ENCODE peak calls at places on chromosome 12, in eight cellular contexts. D is lung; K is left ventricle myocardium inferior; V is PC-9; F is suprapubic skin; Q is CD4-positive, CD25-positive, alpha-beta regulatory T cell; Y is heart left ventricle; N is psoas muscle. P is an unnamed sample. For H3K4me1, the result is how much of the 10 kb centered on the place peaks cover.

GRCh38 chr12:106245767-106246166 is 2.1 kb downstream of the CKAP4 start:
- DNase-seq in D (peak), K (no peak), V (peak), F (peak), Q (no peak), Y (no peak), N (peak), P (no peak)

GRCh38 chr12:26017484-26018211 is 59.2 kb downstream of the RASSF8 start:
- DNase-seq in D (no peak), K (no peak), V (no peak), F (no peak), Q (no peak), Y (no peak), N (no peak), P (no peak)

GRCh38 chr12:5520831-5521230 is 88.9 kb downstream of the NTF3 start:
- DNase-seq in D (no peak), K (no peak), V (no peak), F (no peak), Q (no peak), Y (no peak), N (no peak), P (no peak)

GRCh38 chr12:63070709-63071108 is 80.3 kb downstream of the AVPR1A start:
- DNase-seq in D (no peak), K (no peak), V (no peak), F (no peak), Q (no peak), Y (no peak), N (no peak), P (no peak)

GRCh38 chr12:130761537-130762318 is 45.6 kb upstream of the RIMBP2 start:
- DNase-seq in D (no peak), K (peak), V (no peak), F (no peak), Q (peak), Y (no peak), N (peak), P (peak)

GRCh38 chr12:82883396-82884360 is 197.0 kb downstream of the TMTC2 start:
- DNase-seq in D (no peak), K (no peak), V (no peak), F (no peak), Q (no peak), Y (no peak), N (no peak), P (no peak)

GRCh38 chr12:96177013-96177412 is 17.2 kb upstream of the ELK3 start:
- DNase-seq in D (no peak), K (no peak), V (no peak), F (no peak), Q (no peak), Y (no peak), N (no peak), P (peak)

GRCh38 chr12:25308761-25309160 is 58.0 kb upstream of the KRAS start:
- DNase-seq in D (no peak), K (no peak), V (no peak), F (no peak), Q (no peak), Y (no peak), N (no peak), P (no peak)

GRCh38 chr12:84043355-84043754 is 869.2 kb downstream of the SLC6A15 start:
- DNase-seq in D (no peak), K (no peak), V (no peak), F (no peak), Q (no peak), Y (no peak), N (no peak), P (no peak)

GRCh38 chr12:95277139-95277538 is 59.5 kb downstream of the VEZT start:
- DNase-seq in D (no peak), K (no peak), V (no peak), F (no peak), Q (no peak), Y (no peak), N (no peak), P (no peak)

GRCh38 chr12:2451497-2451896 is 343.3 kb upstream of the FKBP4 start:
- DNase-seq in D (no peak), K (no peak), V (no peak), F (no peak), Q (no peak), Y (no peak), N (no peak), P (no peak)

GRCh38 chr12:19915392-19916192 is 452.7 kb upstream of the PDE3A start:
- DNase-seq in D (no peak), K (no peak), V (no peak), F (no peak), Q (no peak), Y (no peak), N (no peak), P (no peak)

GRCh38 chr12:18222699-18223098 is 38.6 kb upstream of the PIK3C2G start:
- DNase-seq in D (no peak), K (no peak), V (no peak), F (no peak), Q (no peak), Y (no peak), N (no peak), P (no peak)

GRCh38 chr12:120067084-120067869 is 49.3 kb downstream of the RAB35 start:
- DNase-seq in D (no peak), K (no peak), V (no peak), F (no peak), Q (no peak), Y (no peak), N (no peak), P (no peak)

GRCh38 chr12:22477166-22477893 is 67.0 kb downstream of the C2CD5 start:
- DNase-seq in D (no peak), K (no peak), V (no peak), F (no peak), Q (no peak), Y (no peak), N (no peak), P (no peak)

GRCh38 chr12:6200266-6201198 is at the start of gene CD9:
- DNase-seq in D (peak), K (peak), V (peak), F (no peak), Q (peak), Y (peak), N (peak), P (no peak)

GRCh38 chr12:57834086-57834876 is 12.2 kb downstream of the CTDSP2 start:
- DNase-seq in D (no peak), K (no peak), V (no peak), F (no peak), Q (no peak), Y (no peak), N (no peak), P (no peak)

GRCh38 chr12:131871677-131872076 is 22.7 kb upstream of the ULK1 start:
- DNase-seq in D (no peak), K (no peak), V (no peak), F (no peak), Q (no peak), Y (no peak), N (no peak), P (no peak)
- H3K4me1 ChIP-seq in D (under half), K (under half), V (half or more), F (under half), Q (under half), Y (under half), N (under half), P (under half)

GRCh38 chr12:49138587-49138986 is 7.4 kb upstream of the TUBA1B start:
- DNase-seq in D (no peak), K (no peak), V (no peak), F (no peak), Q (no peak), Y (no peak), N (no peak), P (no peak)
- H3K27ac ChIP-seq in D (no peak), K (no peak), V (no peak), F (no peak), Q (no peak), Y (no peak), N (no peak), P (no peak)

GRCh38 chr12:113220593-113221180 is 577 bp upstream of the TPCN1 start:
- DNase-seq in D (no peak), K (no peak), V (no peak), F (no peak), Q (no peak), Y (no peak), N (no peak), P (no peak)

GRCh38 chr12:113211160-113211559 is 10.1 kb upstream of the TPCN1 start:
- DNase-seq in D (no peak), K (no peak), V (no peak), F (no peak), Q (no peak), Y (no peak), N (no peak), P (no peak)

DNA sequence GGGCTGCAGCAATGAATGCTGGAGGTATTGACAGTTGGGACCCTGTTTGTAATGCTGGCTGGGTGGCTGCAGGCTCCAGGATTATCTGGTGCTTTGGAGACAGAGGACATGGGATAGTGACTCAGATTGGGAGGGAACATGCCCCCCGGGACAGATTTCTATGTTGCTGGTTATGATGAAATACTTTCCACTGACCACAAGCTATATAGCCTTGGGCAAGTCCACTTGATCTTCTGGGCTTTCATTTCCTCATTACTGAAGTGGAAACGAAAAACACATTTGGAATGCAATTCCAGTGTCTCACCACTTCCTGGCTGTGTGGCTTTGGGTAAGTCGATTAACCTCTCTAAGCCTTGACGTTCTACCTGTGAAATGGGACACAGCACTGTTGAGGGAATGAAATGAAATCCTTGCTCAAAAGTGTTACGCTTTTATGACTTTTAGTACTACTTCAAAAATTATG is 6.3 kb upstream of the TPCN1 start:
- DNase-seq in D (peak), K (peak), V (peak), F (peak), Q (no peak), Y (no peak), N (peak), P (no peak)
- H3K4me1 ChIP-seq in D (under half), K (under half), V (under half), F (under half), Q (under half), Y (under half), N (under half), P (under half)

DNA sequence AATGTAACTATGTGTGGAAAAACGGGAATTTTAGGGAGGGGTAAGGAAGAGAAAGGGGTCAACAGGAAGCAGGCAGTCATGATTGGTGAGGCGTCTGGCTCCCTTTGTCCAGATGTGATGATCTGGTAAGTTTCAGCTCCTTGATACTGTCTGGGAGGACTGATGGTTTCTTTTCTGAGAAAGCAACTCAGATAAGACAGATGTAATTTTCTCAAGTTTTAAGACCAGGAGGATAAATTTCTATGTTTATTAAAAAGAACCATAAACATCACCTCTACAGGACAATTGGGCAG is 21.9 kb upstream of the AMN1 start:
- DNase-seq in D (no peak), K (no peak), V (no peak), F (no peak), Q (no peak), Y (no peak), N (no peak), P (no peak)
- H3K27ac ChIP-seq in D (no peak), K (peak), V (no peak), F (no peak), Q (peak), Y (no peak), N (no peak), P (no peak)

GRCh38 chr12:105223884-105224283 is 12.1 kb downstream of the APPL2 start:
- DNase-seq in D (no peak), K (no peak), V (no peak), F (no peak), Q (no peak), Y (no peak), N (no peak), P (no peak)
- H3K4me1 ChIP-seq in D (under half), K (half or more), V (under half), F (half or more), Q (under half), Y (under half), N (under half), P (under half)

GRCh38 chr12:55700255-55701018 is 7.3 kb downstream of the ITGA7 start:
- DNase-seq in D (no peak), K (no peak), V (no peak), F (no peak), Q (no peak), Y (no peak), N (peak), P (no peak)
- H3K27ac ChIP-seq in D (no peak), K (peak), V (no peak), F (no peak), Q (no peak), Y (peak), N (peak), P (no peak)

DNA sequence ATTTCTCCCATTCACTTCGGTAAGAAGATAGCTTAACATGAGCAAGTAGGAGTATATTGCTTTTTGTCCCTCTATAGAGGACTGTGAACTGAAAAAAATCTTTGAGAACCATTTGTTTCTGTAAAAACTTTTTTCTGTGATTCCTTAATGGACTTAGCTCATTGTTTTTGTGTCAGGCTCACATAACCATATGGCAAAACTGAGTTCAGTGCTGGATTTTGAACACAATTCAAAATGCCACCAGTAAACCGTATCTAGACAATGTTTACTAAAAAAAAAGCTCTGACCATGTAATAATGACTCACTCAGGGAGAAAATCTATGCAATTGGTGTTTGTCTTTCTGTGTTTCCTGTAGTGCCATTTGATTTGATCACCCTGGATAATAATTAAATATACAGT is 5.2 kb downstream of the TRHDE start:
- DNase-seq in D (no peak), K (no peak), V (no peak), F (no peak), Q (no peak), Y (no peak), N (no peak), P (no peak)
- H3K4me1 ChIP-seq in D (under half), K (under half), V (under half), F (under half), Q (under half), Y (under half), N (under half), P (under half)

GRCh38 chr12:24066097-24066496 is 116.6 kb upstream of the SOX5 start:
- DNase-seq in D (no peak), K (no peak), V (no peak), F (no peak), Q (no peak), Y (no peak), N (no peak), P (no peak)
- H3K27ac ChIP-seq in D (no peak), K (no peak), V (no peak), F (no peak), Q (no peak), Y (no peak), N (no peak), P (no peak)